ENCODE peak calls at places on chromosomes 4 and X, in eight cellular contexts. E is fibroblast of the aortic adventitia; H is midbrain; O is CD4-positive, alpha-beta T cell; U is DMS79; W is B cell; M is naive thymus-derived CD4-positive, alpha-beta T cell; Z is tibial artery. A is an unnamed sample.

GRCh38 chrX:49039598-49040375 is 3.4 kb downstream of the TFE3 start:
- DNase-seq in M (no peak), O (peak), Z (peak), U (peak), H (peak), E (peak), W (no peak), A (peak)

GRCh38 chr4:40721730-40722171 is 28.0 kb upstream of the NSUN7 start:
- DNase-seq in W (no peak), O (no peak), Z (no peak), E (no peak), U (no peak), H (no peak), M (no peak), A (peak)

GRCh38 chr4:183295711-183296110 is 24.4 kb downstream of the CLDN22 start:
- DNase-seq in O (no peak), W (no peak), M (no peak), E (no peak), H (no peak), U (no peak), Z (no peak), A (no peak)

GRCh38 chrX:23901805-23902204 is 5.9 kb downstream of the APOO start:
- DNase-seq in H (peak), W (peak), Z (peak), E (peak), U (peak), O (peak), M (no peak), A (peak)

GRCh38 chr4:89929425-89930272 is 35.0 kb downstream of the MMRN1 start:
- DNase-seq in W (no peak), Z (no peak), O (no peak), M (no peak), H (no peak), E (no peak), U (no peak), A (peak)

GRCh38 chr4:1207157-1207470 is 34.7 kb upstream of the SPON2 start:
- DNase-seq in O (no peak), Z (peak), U (no peak), H (no peak), W (peak), E (no peak), M (peak), A (no peak)

GRCh38 chrX:15382809-15383208 is 1.4 kb downstream of the VEGFD start:
- DNase-seq in E (no peak), U (no peak), M (no peak), W (no peak), Z (no peak), H (no peak), O (no peak), A (peak)

GRCh38 chr4:125316391-125316780 is 1.6 kb downstream of the FAT4 start:
- DNase-seq in W (no peak), M (no peak), O (no peak), H (no peak), Z (peak), E (no peak), U (no peak), A (peak)

GRCh38 chrX:124209792-124210576 is 122.5 kb upstream of the TEX13D start:
- DNase-seq in U (no peak), O (no peak), H (no peak), Z (no peak), E (no peak), W (no peak), M (no peak), A (peak)

GRCh38 chr4:100984901-100985300 is 362.4 kb downstream of the PPP3CA start:
- DNase-seq in O (no peak), M (no peak), H (no peak), W (no peak), E (peak), Z (no peak), U (no peak), A (peak)

GRCh38 chr4:34091451-34091850 is 2152.9 kb downstream of the ARAP2 start:
- DNase-seq in O (no peak), W (no peak), Z (no peak), H (no peak), M (no peak), E (peak), U (no peak), A (no peak)

GRCh38 chrX:71253253-71254091 is 468 bp downstream of the ZMYM3 start:
- DNase-seq in Z (no peak), E (peak), W (no peak), U (peak), O (peak), M (peak), H (peak), A (peak)

GRCh38 chr4:1518997-1519700 is 112.9 kb upstream of the NKX1-1 start:
- DNase-seq in H (no peak), U (no peak), O (no peak), W (no peak), Z (no peak), M (no peak), E (no peak), A (no peak)

GRCh38 chr4:168515222-168516011 is 18.6 kb downstream of the PALLD start:
- DNase-seq in Z (no peak), U (no peak), H (no peak), E (peak), M (no peak), W (no peak), O (no peak), A (no peak)

GRCh38 chr4:126973201-126973600 is 659.6 kb upstream of the INTU start:
- DNase-seq in E (peak), Z (no peak), M (no peak), H (no peak), U (no peak), W (no peak), O (no peak), A (no peak)

GRCh38 chr4:106893903-106894302 is 142.2 kb downstream of the DKK2 start:
- DNase-seq in O (no peak), E (no peak), U (no peak), W (no peak), Z (peak), M (no peak), H (no peak), A (no peak)

GRCh38 chr4:11589676-11590075 is 161.0 kb upstream of the HS3ST1 start:
- DNase-seq in E (peak), H (no peak), U (no peak), W (no peak), O (no peak), M (no peak), Z (no peak), A (peak)

GRCh38 chr4:993111-994029 is at the start of gene SLC26A1:
- DNase-seq in H (no peak), Z (no peak), U (no peak), W (no peak), M (no peak), E (no peak), O (no peak), A (peak)

GRCh38 chr4:37601527-37601926 is 84.6 kb downstream of the RELL1 start:
- DNase-seq in O (no peak), H (no peak), U (no peak), W (no peak), Z (no peak), M (no peak), E (peak), A (peak)

GRCh38 chr4:123832173-123833026 is 435.8 kb downstream of the SPRY1 start:
- DNase-seq in M (no peak), H (no peak), W (no peak), Z (peak), U (no peak), E (peak), O (no peak), A (peak)

GRCh38 chr4:5751918-5752802 is 41.2 kb downstream of the EVC start:
- DNase-seq in W (no peak), O (no peak), Z (peak), U (no peak), E (peak), M (no peak), H (no peak), A (no peak)

GRCh38 chrX:108122748-108123147 is 31.2 kb downstream of the ATG4A start:
- DNase-seq in U (no peak), M (no peak), H (no peak), Z (no peak), W (no peak), E (peak), O (no peak), A (no peak)

GRCh38 chrX:150933945-150934350 is 35.5 kb upstream of the CD99L2 start:
- DNase-seq in Z (no peak), O (no peak), U (no peak), E (peak), W (no peak), M (no peak), H (no peak), A (no peak)

GRCh38 chrX:67585401-67585800 is 41.6 kb downstream of the AR start:
- DNase-seq in H (no peak), W (no peak), U (no peak), E (no peak), O (no peak), Z (no peak), M (no peak), A (no peak)

GRCh38 chrX:134957836-134958235 is 33.0 kb upstream of the SMIM10 start:
- DNase-seq in E (no peak), Z (no peak), M (no peak), H (no peak), W (no peak), O (no peak), U (no peak), A (no peak)